ENCODE peak calls at places on chromosomes 7 and 10, in six cellular contexts. D is H1, Y is HepG2, N is K562, F is SK-N-SH, M is GM12878. A is an unnamed sample.

GRCh38 chr7:105353752-105354328 is 34.9 kb downstream of the SRPK2 start:
- DNase-seq in Y (no peak), D (no peak), M (no peak), N (peak), F (no peak), A (peak)

GRCh38 chr10:11823122-11823988 is at the start of gene PROSER2:
- DNase-seq in N (peak), M (no peak), D (peak), F (peak), Y (no peak), A (peak)

GRCh38 chr7:80488406-80488805 is 23.5 kb downstream of the GNAT3 start:
- DNase-seq in F (no peak), D (no peak), N (no peak), Y (no peak), M (no peak), A (no peak)

GRCh38 chr10:27223964-27224363 is 16.6 kb downstream of the ACBD5 start:
- DNase-seq in Y (peak), M (no peak), N (peak), F (peak), D (no peak), A (peak)

GRCh38 chr7:140206963-140207362 is 30.2 kb upstream of the KDM7A start:
- DNase-seq in N (no peak), D (no peak), F (no peak), Y (no peak), M (no peak), A (no peak)

GRCh38 chr7:147510913-147511312 is 1079.7 kb upstream of the C7orf33 start:
- DNase-seq in M (no peak), F (no peak), N (no peak), D (no peak), Y (no peak), A (no peak)

GRCh38 chr10:12697741-12698140 is 303.8 kb downstream of the CCDC3 start:
- DNase-seq in F (no peak), D (no peak), N (no peak), Y (no peak), M (no peak), A (no peak)

GRCh38 chr7:46725838-46726237 is 804.8 kb upstream of the IGFBP3 start:
- DNase-seq in Y (no peak), F (no peak), N (no peak), D (no peak), M (no peak), A (no peak)

GRCh38 chr7:54662701-54663100 is 96.3 kb downstream of the SEC61G start:
- DNase-seq in Y (no peak), N (no peak), F (no peak), M (no peak), D (no peak), A (no peak)

GRCh38 chr7:53131697-53132096 is 96.3 kb downstream of the POM121L12 start:
- DNase-seq in Y (no peak), D (no peak), N (no peak), M (no peak), F (no peak), A (no peak)

GRCh38 chr7:11529382-11529781 is 302.6 kb downstream of the THSD7A start:
- DNase-seq in Y (no peak), F (no peak), D (no peak), N (no peak), M (no peak), A (no peak)

GRCh38 chr7:2483495-2483894 is 7.3 kb upstream of the GRIFIN start:
- DNase-seq in Y (no peak), F (peak), D (no peak), M (no peak), N (no peak), A (no peak)

GRCh38 chr7:1663857-1664651 is 6.0 kb upstream of the ELFN1 start:
- DNase-seq in F (peak), M (no peak), Y (no peak), N (no peak), D (peak), A (no peak)

GRCh38 chr7:20896996-20897395 is 110.3 kb upstream of the SP8 start:
- DNase-seq in D (no peak), F (no peak), Y (no peak), N (no peak), M (no peak), A (peak)

GRCh38 chr7:42283553-42283952 is 46.5 kb upstream of the GLI3 start:
- DNase-seq in F (no peak), D (no peak), N (no peak), M (no peak), Y (no peak), A (no peak)

GRCh38 chr10:33302188-33302829 is 32.2 kb downstream of the NRP1 start:
- DNase-seq in Y (no peak), N (no peak), F (no peak), D (no peak), M (no peak), A (no peak)

GRCh38 chr10:3401491-3401938 is 228.9 kb upstream of the PITRM1 start:
- DNase-seq in N (no peak), D (no peak), Y (no peak), M (no peak), F (no peak), A (no peak)
- TF ChIP-seq GABPA in N (no peak), D (no peak), Y (no peak), M (no peak), F (no peak), A (no peak)

DNA sequence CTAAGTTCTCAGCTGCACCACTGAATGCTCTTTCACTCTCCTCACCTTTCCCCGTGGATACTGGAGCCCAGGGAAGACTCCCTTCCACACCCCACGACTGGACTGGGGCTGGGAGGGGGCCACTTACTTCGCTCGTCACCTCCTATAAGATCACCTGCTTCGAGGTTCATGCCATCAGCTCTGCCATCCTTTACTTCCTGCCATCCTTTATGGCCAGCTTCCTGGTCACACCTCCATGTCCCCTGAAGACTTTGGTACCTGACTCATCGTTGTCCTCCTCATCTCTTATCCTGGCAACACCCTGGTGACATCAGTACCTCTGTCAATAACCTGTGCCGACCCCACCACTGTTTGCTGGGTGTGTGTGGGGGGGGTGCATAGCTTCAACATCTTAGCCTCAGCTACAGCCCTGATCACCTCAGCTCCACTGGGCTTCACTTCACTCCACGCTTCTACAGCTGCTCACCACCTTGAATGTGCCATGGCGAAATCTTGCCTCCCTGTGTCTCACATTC is 8.7 kb upstream of the VDAC2 start:
- DNase-seq in F (no peak), M (no peak), N (no peak), Y (peak), D (no peak), A (no peak)
- TF ChIP-seq POLR2AphosphoS5 in F (no peak), M (no peak), N (no peak), Y (no peak), D (no peak), A (no peak)

DNA sequence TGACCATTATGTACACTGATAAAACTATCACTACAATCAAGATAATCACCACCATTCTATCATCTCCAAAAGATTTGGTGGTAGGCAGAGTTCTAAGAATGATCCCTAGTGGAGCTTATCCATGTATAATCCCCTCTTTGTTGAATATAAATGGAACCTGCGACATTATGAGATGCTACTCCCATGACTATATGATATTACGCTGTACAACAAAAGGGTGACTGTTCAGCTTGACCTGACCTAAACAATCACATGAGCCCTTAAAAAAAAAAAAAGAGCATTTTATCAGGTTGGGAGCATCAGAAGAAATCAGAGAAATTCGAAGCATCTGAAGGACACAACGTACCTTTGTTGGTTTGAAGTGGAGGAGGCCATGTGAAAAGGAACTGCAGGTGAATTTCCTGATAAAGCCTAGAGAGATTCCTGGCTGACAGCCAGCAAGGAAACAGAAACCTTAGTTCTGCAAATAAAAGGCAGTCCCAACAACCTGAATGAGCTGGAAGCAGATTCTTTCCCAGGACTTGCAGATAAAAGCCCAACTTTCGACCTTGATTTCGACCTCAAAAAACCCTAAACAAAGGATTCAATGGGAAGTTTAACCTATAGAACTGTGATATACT is 270.7 kb downstream of the ADRA2A start:
- DNase-seq in D (no peak), Y (no peak), N (no peak), F (no peak), M (no peak), A (no peak)
- TF ChIP-seq GABPA in D (no peak), Y (no peak), N (no peak), F (no peak), M (no peak), A (no peak)

GRCh38 chr10:36115364-36115763 is 473.3 kb upstream of the FZD8 start:
- DNase-seq in Y (no peak), M (no peak), F (no peak), N (no peak), D (no peak), A (no peak)

GRCh38 chr10:36118289-36118688 is 476.2 kb upstream of the FZD8 start:
- DNase-seq in D (no peak), M (no peak), Y (no peak), N (no peak), F (no peak), A (no peak)

GRCh38 chr10:36116751-36117150 is 474.7 kb upstream of the FZD8 start:
- DNase-seq in N (no peak), M (no peak), F (no peak), D (no peak), Y (no peak), A (no peak)

GRCh38 chr10:36114913-36115312 is 472.8 kb upstream of the FZD8 start:
- DNase-seq in M (no peak), Y (no peak), D (no peak), F (no peak), N (no peak), A (no peak)

GRCh38 chr10:36119439-36119838 is 477.3 kb upstream of the FZD8 start:
- DNase-seq in N (no peak), M (no peak), Y (no peak), F (no peak), D (no peak), A (no peak)
- TF ChIP-seq POLR2AphosphoS5 in N (no peak), M (no peak), Y (no peak), F (no peak), D (no peak), A (no peak)

DNA sequence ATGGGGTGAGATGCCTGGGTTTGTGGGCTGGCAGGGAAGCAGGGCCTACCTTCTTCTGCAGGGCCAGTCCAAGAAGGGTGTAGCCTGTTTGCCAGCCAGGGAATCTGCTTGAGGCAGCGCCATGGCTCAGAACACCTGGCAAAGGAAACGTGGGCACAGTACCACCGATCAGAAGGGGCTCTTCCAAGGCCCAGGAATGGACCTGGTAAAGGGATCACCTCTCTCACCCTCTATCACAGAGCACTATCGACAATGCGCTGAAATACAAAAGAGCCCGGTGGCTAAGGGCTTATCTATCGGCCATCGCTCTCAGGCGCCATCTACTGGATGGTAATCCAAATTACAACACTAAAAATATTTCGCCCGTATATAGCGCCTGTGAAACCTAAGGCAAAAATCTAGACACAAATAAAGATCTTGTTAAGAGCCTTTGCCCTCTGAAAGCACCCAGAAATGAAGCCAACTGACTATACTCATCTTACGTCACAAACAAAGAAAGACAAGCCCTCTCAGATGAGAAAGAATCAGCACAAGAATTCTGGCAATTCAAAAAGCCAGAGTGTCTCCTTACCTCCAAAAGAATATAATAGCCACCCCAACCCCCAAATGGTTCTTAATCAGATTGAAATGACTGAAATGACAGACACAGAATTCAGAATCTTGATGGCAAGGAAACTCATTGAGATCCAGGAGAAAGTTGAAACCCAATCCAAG is 217.8 kb upstream of the HPS1 start:
- DNase-seq in M (peak), N (peak), F (peak), Y (peak), D (peak), A (peak)
- TF ChIP-seq GABPA in M (no peak), N (no peak), F (no peak), Y (no peak), D (no peak), A (no peak)

GRCh38 chr10:69338547-69339450 is 60.5 kb downstream of the HK1 start:
- DNase-seq in D (no peak), N (no peak), Y (no peak), M (no peak), F (peak), A (no peak)
- TF ChIP-seq POLR2AphosphoS5 in D (no peak), N (no peak), Y (no peak), M (no peak), F (no peak), A (no peak)

A was measured in HL-60.